ENCODE peak calls at places on chromosomes 3 and 15, in nine cellular contexts. V is heart right ventricle, T is GM12865, G is epithelial cell of esophagus, I is omental fat pad, K is right lobe of liver, R is esophagus muscularis mucosa, Z is Calu3, W is neural crest cell. Q is an unnamed sample.

GRCh38 chr15:60591491-60592385 is 112.8 kb upstream of the ICE2 start:
- DNase-seq in R (no peak), W (peak), V (peak), K (peak), I (no peak), G (peak), T (peak), Z (peak), Q (peak)

GRCh38 chr3:127780536-127781400 is 41.5 kb downstream of the MGLL start:
- DNase-seq in G (no peak), T (no peak), W (no peak), I (no peak), Z (no peak), V (no peak), R (no peak), K (no peak), Q (no peak)

GRCh38 chr15:31325432-31325975 is 1.1 kb upstream of the KLF13 start:
- DNase-seq in V (peak), G (peak), I (no peak), W (peak), T (peak), R (peak), K (peak), Z (peak), Q (peak)

GRCh38 chr3:152298393-152299242 is 29.9 kb downstream of the MBNL1 start:
- DNase-seq in I (no peak), R (no peak), W (peak), K (peak), Z (peak), V (peak), G (peak), T (peak), Q (no peak)

GRCh38 chr15:90529008-90529368 is 735 bp upstream of the CRTC3 start:
- DNase-seq in T (no peak), I (no peak), G (no peak), K (no peak), W (no peak), V (no peak), R (no peak), Z (no peak), Q (no peak)

GRCh38 chr3:123499316-123499715 is 50.4 kb upstream of the ADCY5 start:
- DNase-seq in W (no peak), V (no peak), T (no peak), Z (no peak), R (no peak), K (no peak), G (no peak), I (no peak), Q (no peak)

GRCh38 chr15:78415284-78415683 is 22.7 kb upstream of the IREB2 start:
- DNase-seq in T (no peak), G (peak), Z (peak), R (no peak), I (no peak), K (no peak), W (no peak), V (no peak), Q (no peak)

GRCh38 chr3:132210476-132211346 is 106.5 kb upstream of the ACP3 start:
- DNase-seq in V (no peak), T (peak), R (no peak), I (no peak), K (no peak), Z (peak), W (peak), G (peak), Q (peak)

DNA sequence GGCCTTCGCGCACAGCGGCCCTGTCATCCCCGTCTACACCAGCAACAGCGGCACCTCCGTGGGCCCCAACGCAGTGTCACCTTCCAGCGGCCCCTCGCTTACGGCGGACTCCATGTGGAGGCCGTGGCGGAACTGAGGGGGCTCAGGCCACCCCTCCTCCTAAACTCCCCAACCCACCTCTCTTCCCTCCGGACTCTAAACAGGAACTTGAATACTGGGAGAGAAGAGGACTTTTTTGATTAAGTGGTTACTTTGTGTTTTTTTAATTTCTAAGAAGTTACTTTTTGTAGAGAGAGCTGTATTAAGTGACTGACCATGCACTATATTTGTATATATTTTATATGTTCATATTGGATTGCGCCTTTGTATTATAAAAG is 2.1 kb downstream of the HES1 start:
- DNase-seq in Z (no peak), K (no peak), T (no peak), I (no peak), R (no peak), V (no peak), G (peak), W (no peak), Q (no peak)
- TF ChIP-seq CTCF in Z (peak), K (no peak), T (no peak), I (no peak), R (no peak), V (no peak), G (no peak), W (peak), Q (no peak)

GRCh38 chr3:122257951-122258350 is 67.1 kb upstream of the CSTA start:
- DNase-seq in V (no peak), Z (no peak), K (no peak), I (no peak), T (no peak), R (no peak), G (no peak), W (no peak), Q (no peak)
- TF ChIP-seq CTCF in V (no peak), Z (no peak), K (no peak), I (no peak), T (no peak), R (no peak), G (no peak), W (no peak), Q (no peak)

DNA sequence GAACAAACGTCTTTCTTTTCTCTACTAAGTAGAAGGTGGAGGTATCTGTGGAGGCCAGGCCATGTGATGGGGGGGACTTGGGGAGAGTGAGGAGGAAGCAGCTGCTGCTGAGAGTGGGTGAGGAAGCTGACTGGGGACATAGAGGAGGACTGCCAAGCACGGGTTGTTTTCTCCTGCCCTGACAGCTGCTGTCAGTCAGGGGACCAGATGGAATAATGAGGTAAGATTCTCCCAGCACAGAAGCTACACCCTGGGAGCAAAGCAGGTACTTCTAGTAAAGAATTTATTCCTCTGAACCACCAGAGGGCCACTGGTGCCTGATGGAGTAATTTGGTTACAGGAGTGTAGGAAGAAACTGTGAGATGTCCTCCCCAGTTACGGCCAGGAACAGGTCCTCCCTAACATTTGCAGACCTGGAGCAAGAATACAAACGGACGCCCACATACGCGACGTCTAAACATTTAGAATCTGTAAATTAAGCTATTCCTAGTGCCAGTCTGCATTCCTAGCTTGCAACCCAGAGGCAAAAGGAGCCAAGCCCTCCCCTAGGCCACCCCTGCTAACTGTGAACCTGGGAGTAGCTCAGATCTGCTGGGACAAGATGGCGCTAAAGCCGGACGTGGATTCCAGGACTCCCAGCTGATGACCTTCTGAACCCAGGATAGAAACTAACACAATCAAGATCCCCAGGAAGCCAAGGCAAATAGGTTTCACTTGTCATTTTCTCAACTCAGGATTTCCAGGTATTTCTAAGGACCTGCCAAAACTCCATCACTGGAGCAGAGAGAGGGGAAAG is 14.8 kb downstream of the CRYGS start:
- DNase-seq in T (no peak), V (no peak), Z (no peak), I (no peak), K (no peak), G (no peak), W (no peak), R (no peak), Q (no peak)
- TF ChIP-seq CTCF in T (peak), V (no peak), Z (no peak), I (no peak), K (no peak), G (peak), W (no peak), R (no peak), Q (no peak)

GRCh38 chr3:23867400-23867799 is 49.4 kb downstream of the NKIRAS1 start:
- DNase-seq in I (no peak), R (no peak), V (no peak), T (peak), Z (no peak), K (no peak), W (no peak), G (no peak), Q (no peak)
- TF ChIP-seq CTCF in I (no peak), R (peak), V (no peak), T (peak), Z (no peak), K (no peak), W (no peak), G (no peak), Q (no peak)

Q was measured in nephron progenitor cell.